ENCODE peak calls at places on chromosomes 6 and 20, in eight cellular contexts. K, V, P, W, D, A, I and R are unnamed samples.

GRCh38 chr6:106134906-106135634 is 48.9 kb downstream of the PRDM1 start:
- DNase-seq in K (peak), V (peak), P (peak), W (no peak), D (peak), A (no peak), I (peak), R (peak)

GRCh38 chr6:100353276-100354015 is 111.3 kb downstream of the SIM1 start:
- DNase-seq in K (peak), V (peak), P (peak), W (no peak), D (no peak), A (no peak), I (no peak), R (no peak)

GRCh38 chr6:32790306-32790705 is 26.5 kb downstream of the HLA-DOB start:
- DNase-seq in K (peak), V (peak), P (no peak), W (no peak), D (peak), A (peak), I (no peak), R (no peak)

GRCh38 chr6:118594877-118595276 is 46.8 kb downstream of the PLN start:
- DNase-seq in K (no peak), V (no peak), P (no peak), W (no peak), D (no peak), A (no peak), I (no peak), R (no peak)

GRCh38 chr6:157621401-157621800 is 201.6 kb upstream of the SNX9 start:
- DNase-seq in K (no peak), V (peak), P (no peak), W (no peak), D (no peak), A (no peak), I (no peak), R (no peak)

GRCh38 chr6:18978330-18979128 is 591.4 kb downstream of the RNF144B start:
- DNase-seq in K (no peak), V (peak), P (no peak), W (peak), D (peak), A (no peak), I (no peak), R (peak)

GRCh38 chr20:44959082-44959895 is 908 bp downstream of the TOMM34 start:
- DNase-seq in K (peak), V (peak), P (peak), W (peak), D (peak), A (peak), I (no peak), R (peak)

GRCh38 chr6:143586557-143586956 is 75.0 kb upstream of the FUCA2 start:
- DNase-seq in K (no peak), V (no peak), P (no peak), W (no peak), D (no peak), A (no peak), I (no peak), R (no peak)

GRCh38 chr6:2132416-2132815 is 113.0 kb downstream of the GMDS start:
- DNase-seq in K (peak), V (no peak), P (peak), W (no peak), D (no peak), A (no peak), I (no peak), R (peak)

GRCh38 chr6:160714731-160715130 is 12.7 kb downstream of the PLG start:
- DNase-seq in K (no peak), V (peak), P (no peak), W (no peak), D (no peak), A (no peak), I (no peak), R (peak)

GRCh38 chr6:111534366-111534765 is 51.3 kb upstream of the REV3L start:
- DNase-seq in K (peak), V (no peak), P (peak), W (peak), D (no peak), A (peak), I (peak), R (peak)

GRCh38 chr6:43355862-43356590 is 13.4 kb downstream of the ZNF318 start:
- DNase-seq in K (peak), V (peak), P (no peak), W (no peak), D (peak), A (peak), I (no peak), R (no peak)

GRCh38 chr6:37310980-37311379 is 42.8 kb upstream of the RNF8 start:
- DNase-seq in K (no peak), V (no peak), P (no peak), W (no peak), D (no peak), A (no peak), I (no peak), R (no peak)

GRCh38 chr6:49606696-49607390 is 29.8 kb downstream of the RHAG start:
- DNase-seq in K (peak), V (peak), P (peak), W (peak), D (peak), A (peak), I (peak), R (peak)

GRCh38 chr6:5274231-5274630 is 12.9 kb downstream of the FARS2 start:
- DNase-seq in K (no peak), V (no peak), P (no peak), W (no peak), D (no peak), A (no peak), I (no peak), R (peak)

GRCh38 chr6:122799916-122800701 is 11.1 kb downstream of the SMPDL3A start:
- DNase-seq in K (peak), V (no peak), P (peak), W (no peak), D (no peak), A (no peak), I (no peak), R (peak)

GRCh38 chr6:3286641-3287171 is 28.0 kb downstream of the PSMG4 start:
- DNase-seq in K (no peak), V (no peak), P (no peak), W (no peak), D (no peak), A (no peak), I (no peak), R (no peak)

GRCh38 chr6:113402541-113402940 is 454.6 kb upstream of the MARCKS start:
- DNase-seq in K (no peak), V (no peak), P (no peak), W (peak), D (no peak), A (no peak), I (no peak), R (no peak)

GRCh38 chr20:13586133-13586532 is 52.6 kb downstream of the TASP1 start:
- DNase-seq in K (no peak), V (no peak), P (no peak), W (no peak), D (no peak), A (no peak), I (no peak), R (no peak)

GRCh38 chr6:882084-882598 is 189.2 kb upstream of the EXOC2 start:
- DNase-seq in K (no peak), V (no peak), P (no peak), W (no peak), D (no peak), A (no peak), I (no peak), R (no peak)

GRCh38 chr6:19668710-19669109 is 168.5 kb upstream of the ID4 start:
- DNase-seq in K (no peak), V (peak), P (no peak), W (no peak), D (no peak), A (no peak), I (no peak), R (peak)

GRCh38 chr6:43267619-43268347 is 24.5 kb downstream of the TTBK1 start:
- DNase-seq in K (no peak), V (no peak), P (no peak), W (no peak), D (peak), A (no peak), I (peak), R (no peak)

GRCh38 chr20:40682104-40683045 is 6.7 kb downstream of the MAFB start:
- DNase-seq in K (peak), V (peak), P (no peak), W (no peak), D (peak), A (no peak), I (no peak), R (peak)

GRCh38 chr6:124495316-124496176 is 466.7 kb upstream of the RNF217 start:
- DNase-seq in K (no peak), V (no peak), P (no peak), W (no peak), D (no peak), A (no peak), I (no peak), R (no peak)

GRCh38 chr20:46331612-46332361 is 23.5 kb upstream of the CDH22 start:
- DNase-seq in K (no peak), V (no peak), P (no peak), W (no peak), D (no peak), A (no peak), I (no peak), R (no peak)

GRCh38 chr6:20447581-20448132 is 46.0 kb downstream of the E2F3 start:
- DNase-seq in K (no peak), V (no peak), P (peak), W (no peak), D (no peak), A (no peak), I (no peak), R (peak)

GRCh38 chr6:5260111-5260620 is 584 bp downstream of the LYRM4 start:
- DNase-seq in K (peak), V (peak), P (peak), W (peak), D (peak), A (peak), I (peak), R (peak)

GRCh38 chr6:158654498-158654897 is 4.6 kb downstream of the SYTL3 start:
- DNase-seq in K (peak), V (peak), P (peak), W (no peak), D (peak), A (no peak), I (peak), R (peak)

GRCh38 chr6:26331809-26332226 is 33.2 kb upstream of the BTN3A2 start:
- DNase-seq in K (peak), V (no peak), P (no peak), W (peak), D (no peak), A (no peak), I (no peak), R (no peak)

GRCh38 chr6:20827798-20828197 is 293.5 kb downstream of the CDKAL1 start:
- DNase-seq in K (peak), V (peak), P (peak), W (no peak), D (no peak), A (no peak), I (no peak), R (peak)

GRCh38 chr6:7100072-7100750 is 7.5 kb upstream of the RREB1 start:
- DNase-seq in K (no peak), V (no peak), P (no peak), W (no peak), D (no peak), A (no peak), I (no peak), R (no peak)

GRCh38 chr6:16420332-16420714 is 181.9 kb downstream of the GMPR start:
- DNase-seq in K (no peak), V (no peak), P (no peak), W (no peak), D (no peak), A (no peak), I (no peak), R (no peak)

GRCh38 chr20:53679597-53680309 is 86.1 kb upstream of the ZNF217 start:
- DNase-seq in K (no peak), V (no peak), P (no peak), W (no peak), D (peak), A (peak), I (no peak), R (peak)

GRCh38 chr6:136535017-136535416 is 15.2 kb downstream of the MAP7 start:
- DNase-seq in K (no peak), V (no peak), P (no peak), W (no peak), D (no peak), A (no peak), I (no peak), R (no peak)

GRCh38 chr20:52828199-52828598 is 144.0 kb upstream of the TSHZ2 start:
- DNase-seq in K (no peak), V (peak), P (peak), W (no peak), D (no peak), A (no peak), I (no peak), R (peak)

GRCh38 chr6:82735790-82736189 is 329.9 kb downstream of the UBE3D start:
- DNase-seq in K (no peak), V (no peak), P (no peak), W (no peak), D (no peak), A (no peak), I (no peak), R (no peak)